ENCODE peak calls at places on chromosomes 3 and 15, in ten cellular contexts. One of them, this sample, is unnamed.

GRCh38 chr15:68783226-68784054 is 37.3 kb downstream of the ANP32A start:
- DNase-seq in tibial nerve: no peak
- DNase-seq in pancreas: no peak
- DNase-seq in PC-3: peak
- DNase-seq in stomach: peak
- DNase-seq in Peyer's patch: peak
- DNase-seq in uterus: no peak
- DNase-seq in RWPE2: peak
- DNase-seq in lung: no peak
- DNase-seq in astrocyte: no peak
- DNase-seq in this sample: peak

GRCh38 chr15:66963084-66963483 is 102.3 kb upstream of the SMAD3 start:
- DNase-seq in lung: no peak
- DNase-seq in pancreas: no peak
- DNase-seq in astrocyte: no peak
- DNase-seq in PC-3: no peak
- DNase-seq in tibial nerve: no peak
- DNase-seq in RWPE2: no peak
- DNase-seq in stomach: no peak
- DNase-seq in uterus: no peak
- DNase-seq in Peyer's patch: no peak
- DNase-seq in this sample: no peak

GRCh38 chr3:66747688-66748087 is 246.9 kb upstream of the LRIG1 start:
- DNase-seq in Peyer's patch: no peak
- DNase-seq in tibial nerve: no peak
- DNase-seq in pancreas: no peak
- DNase-seq in uterus: no peak
- DNase-seq in lung: no peak
- DNase-seq in astrocyte: no peak
- DNase-seq in stomach: no peak
- DNase-seq in PC-3: no peak
- DNase-seq in RWPE2: no peak
- DNase-seq in this sample: no peak

GRCh38 chr15:31930967-31931366 is 99.3 kb upstream of the CHRNA7 start:
- DNase-seq in lung: no peak
- DNase-seq in tibial nerve: no peak
- DNase-seq in uterus: no peak
- DNase-seq in astrocyte: peak
- DNase-seq in stomach: no peak
- DNase-seq in pancreas: no peak
- DNase-seq in PC-3: no peak
- DNase-seq in RWPE2: no peak
- DNase-seq in Peyer's patch: no peak
- DNase-seq in this sample: no peak

GRCh38 chr15:39798382-39798781 is 15.7 kb upstream of the FSIP1 start:
- DNase-seq in RWPE2: no peak
- DNase-seq in astrocyte: no peak
- DNase-seq in uterus: no peak
- DNase-seq in stomach: no peak
- DNase-seq in Peyer's patch: no peak
- DNase-seq in pancreas: no peak
- DNase-seq in PC-3: no peak
- DNase-seq in tibial nerve: no peak
- DNase-seq in lung: no peak
- DNase-seq in this sample: no peak

GRCh38 chr15:55917881-55918296 is 75.5 kb downstream of the NEDD4 start:
- DNase-seq in lung: no peak
- DNase-seq in uterus: peak
- DNase-seq in stomach: peak
- DNase-seq in pancreas: no peak
- DNase-seq in Peyer's patch: no peak
- DNase-seq in tibial nerve: no peak
- DNase-seq in PC-3: peak
- DNase-seq in RWPE2: no peak
- DNase-seq in astrocyte: peak
- DNase-seq in this sample: peak

GRCh38 chr3:172339892-172340291 is 108.4 kb downstream of the GHSR start:
- DNase-seq in RWPE2: no peak
- DNase-seq in lung: no peak
- DNase-seq in Peyer's patch: no peak
- DNase-seq in astrocyte: no peak
- DNase-seq in PC-3: no peak
- DNase-seq in tibial nerve: no peak
- DNase-seq in stomach: no peak
- DNase-seq in uterus: no peak
- DNase-seq in pancreas: no peak
- DNase-seq in this sample: no peak

GRCh38 chr3:46988616-46989015 is 9.2 kb downstream of the NBEAL2 start:
- DNase-seq in astrocyte: no peak
- DNase-seq in stomach: no peak
- DNase-seq in PC-3: no peak
- DNase-seq in Peyer's patch: no peak
- DNase-seq in lung: no peak
- DNase-seq in RWPE2: no peak
- DNase-seq in uterus: no peak
- DNase-seq in pancreas: no peak
- DNase-seq in tibial nerve: no peak
- DNase-seq in this sample: no peak

GRCh38 chr3:192892981-192893827 is 24.5 kb downstream of the MB21D2 start:
- DNase-seq in RWPE2: peak
- DNase-seq in PC-3: peak
- DNase-seq in stomach: no peak
- DNase-seq in tibial nerve: peak
- DNase-seq in pancreas: peak
- DNase-seq in Peyer's patch: peak
- DNase-seq in astrocyte: peak
- DNase-seq in lung: peak
- DNase-seq in uterus: peak
- DNase-seq in this sample: peak

GRCh38 chr3:22730701-22731100 is 472.4 kb upstream of the UBE2E2 start:
- DNase-seq in lung: no peak
- DNase-seq in tibial nerve: no peak
- DNase-seq in uterus: no peak
- DNase-seq in astrocyte: no peak
- DNase-seq in PC-3: no peak
- DNase-seq in stomach: no peak
- DNase-seq in pancreas: no peak
- DNase-seq in Peyer's patch: no peak
- DNase-seq in RWPE2: no peak
- DNase-seq in this sample: no peak

GRCh38 chr15:68808770-68809169 is 11.9 kb downstream of the ANP32A start:
- DNase-seq in RWPE2: no peak
- DNase-seq in lung: no peak
- DNase-seq in uterus: no peak
- DNase-seq in astrocyte: no peak
- DNase-seq in tibial nerve: no peak
- DNase-seq in stomach: no peak
- DNase-seq in PC-3: no peak
- DNase-seq in pancreas: no peak
- DNase-seq in Peyer's patch: no peak
- DNase-seq in this sample: no peak

GRCh38 chr15:48458876-48459275 is 127.6 kb downstream of the DUT start:
- DNase-seq in stomach: no peak
- DNase-seq in astrocyte: no peak
- DNase-seq in lung: no peak
- DNase-seq in tibial nerve: no peak
- DNase-seq in PC-3: no peak
- DNase-seq in uterus: no peak
- DNase-seq in pancreas: no peak
- DNase-seq in RWPE2: no peak
- DNase-seq in Peyer's patch: no peak
- DNase-seq in this sample: no peak

GRCh38 chr15:28114721-28115622 is 15.9 kb upstream of the OCA2 start:
- DNase-seq in astrocyte: no peak
- DNase-seq in stomach: no peak
- DNase-seq in pancreas: no peak
- DNase-seq in lung: no peak
- DNase-seq in RWPE2: no peak
- DNase-seq in tibial nerve: no peak
- DNase-seq in uterus: no peak
- DNase-seq in Peyer's patch: no peak
- DNase-seq in PC-3: no peak
- DNase-seq in this sample: no peak

GRCh38 chr3:24046214-24046613 is 101.1 kb downstream of the NR1D2 start:
- DNase-seq in astrocyte: no peak
- DNase-seq in Peyer's patch: no peak
- DNase-seq in pancreas: no peak
- DNase-seq in lung: no peak
- DNase-seq in PC-3: no peak
- DNase-seq in stomach: no peak
- DNase-seq in RWPE2: no peak
- DNase-seq in uterus: no peak
- DNase-seq in tibial nerve: no peak
- DNase-seq in this sample: no peak

GRCh38 chr3:24037971-24038370 is 92.9 kb downstream of the NR1D2 start:
- DNase-seq in astrocyte: no peak
- DNase-seq in RWPE2: no peak
- DNase-seq in pancreas: no peak
- DNase-seq in tibial nerve: no peak
- DNase-seq in stomach: no peak
- DNase-seq in uterus: no peak
- DNase-seq in PC-3: no peak
- DNase-seq in lung: no peak
- DNase-seq in Peyer's patch: no peak
- DNase-seq in this sample: no peak

GRCh38 chr3:24043985-24044384 is 98.9 kb downstream of the NR1D2 start:
- DNase-seq in uterus: no peak
- DNase-seq in pancreas: no peak
- DNase-seq in lung: no peak
- DNase-seq in PC-3: no peak
- DNase-seq in Peyer's patch: no peak
- DNase-seq in stomach: no peak
- DNase-seq in tibial nerve: no peak
- DNase-seq in RWPE2: no peak
- DNase-seq in astrocyte: no peak
- DNase-seq in this sample: no peak

GRCh38 chr3:24042879-24043567 is 97.9 kb downstream of the NR1D2 start:
- DNase-seq in uterus: peak
- DNase-seq in Peyer's patch: no peak
- DNase-seq in PC-3: no peak
- DNase-seq in RWPE2: no peak
- DNase-seq in lung: no peak
- DNase-seq in astrocyte: no peak
- DNase-seq in pancreas: no peak
- DNase-seq in stomach: no peak
- DNase-seq in tibial nerve: no peak
- DNase-seq in this sample: no peak

DNA sequence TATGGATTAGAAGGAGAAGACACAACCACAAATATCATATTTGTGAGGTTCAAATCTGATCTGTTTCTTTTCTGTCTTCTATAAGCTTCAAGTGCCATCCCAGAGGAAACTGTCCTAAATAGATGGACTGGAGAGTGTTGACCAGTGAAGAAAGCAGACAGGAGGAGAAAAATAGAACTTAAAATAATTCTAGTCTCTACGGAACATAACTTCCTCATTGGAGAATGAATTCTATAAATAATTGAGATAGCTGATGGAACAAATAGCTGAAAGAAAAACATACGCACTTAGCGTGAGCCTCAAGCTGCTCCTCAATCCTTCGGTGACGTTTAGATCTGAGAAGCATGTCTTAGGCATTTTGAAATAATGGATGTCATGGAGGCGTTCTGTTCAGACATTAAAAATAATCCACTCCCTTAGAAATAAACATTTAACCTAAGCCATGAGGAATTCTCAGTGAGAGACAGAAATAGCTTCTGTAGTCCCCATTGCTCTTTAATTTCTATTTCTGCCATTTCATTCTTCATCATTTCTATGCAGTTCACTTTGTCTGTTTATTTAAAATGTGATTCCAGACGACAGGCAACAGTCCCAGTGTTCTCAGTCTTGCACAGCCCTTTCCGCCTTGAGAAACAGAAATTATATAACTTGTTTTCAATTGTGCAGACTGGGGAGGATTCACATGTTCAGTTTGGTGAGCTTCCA is 97.2 kb downstream of the NR1D2 start:
- DNase-seq in Peyer's patch: no peak
- DNase-seq in uterus: peak
- DNase-seq in lung: no peak
- DNase-seq in tibial nerve: no peak
- DNase-seq in stomach: no peak
- DNase-seq in RWPE2: no peak
- DNase-seq in pancreas: no peak
- DNase-seq in astrocyte: no peak
- DNase-seq in PC-3: no peak
- DNase-seq in this sample: peak
- H3K4me3 ChIP-seq in Peyer's patch: no peak
- H3K4me3 ChIP-seq in uterus: peak
- H3K4me3 ChIP-seq in lung: no peak
- H3K4me3 ChIP-seq in tibial nerve: peak
- H3K4me3 ChIP-seq in stomach: no peak
- H3K4me3 ChIP-seq in RWPE2: no peak
- H3K4me3 ChIP-seq in pancreas: no peak
- H3K4me3 ChIP-seq in astrocyte: no peak
- H3K4me3 ChIP-seq in PC-3: no peak
- H3K4me3 ChIP-seq in this sample: no peak

GRCh38 chr15:74787251-74788041 is 5.6 kb downstream of the CSK start:
- DNase-seq in lung: peak
- DNase-seq in Peyer's patch: peak
- DNase-seq in PC-3: no peak
- DNase-seq in uterus: no peak
- DNase-seq in tibial nerve: peak
- DNase-seq in astrocyte: peak
- DNase-seq in stomach: peak
- DNase-seq in pancreas: peak
- DNase-seq in RWPE2: peak
- DNase-seq in this sample: peak
- TF ChIP-seq CTCF in lung: peak
- TF ChIP-seq CTCF in Peyer's patch: peak
- TF ChIP-seq CTCF in PC-3: peak
- TF ChIP-seq CTCF in uterus: no peak
- TF ChIP-seq CTCF in tibial nerve: peak
- TF ChIP-seq CTCF in astrocyte: peak
- TF ChIP-seq CTCF in stomach: no peak
- TF ChIP-seq CTCF in pancreas: no peak
- TF ChIP-seq CTCF in RWPE2: peak
- TF ChIP-seq CTCF in this sample: peak

DNA sequence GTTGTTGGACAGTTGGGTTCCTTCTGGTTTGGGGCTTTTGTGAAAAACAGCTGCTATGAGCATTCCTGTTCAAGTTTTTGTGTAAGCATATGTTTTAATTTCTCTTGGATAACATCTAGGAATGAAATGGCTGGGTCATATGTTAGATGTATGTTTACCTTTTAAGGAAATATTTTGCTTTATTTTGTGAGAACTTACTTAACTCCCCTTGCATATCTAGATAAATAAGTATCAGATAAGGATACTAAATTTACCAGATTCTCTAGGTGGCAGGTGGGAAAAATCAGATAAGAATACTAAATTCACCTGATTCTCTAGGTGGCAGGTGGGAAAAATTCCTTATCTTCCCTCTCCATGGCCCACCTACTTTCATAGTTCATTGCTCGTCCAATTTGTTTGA is 1.1 kb upstream of the PLS1 start:
- DNase-seq in pancreas: no peak
- DNase-seq in uterus: no peak
- DNase-seq in PC-3: no peak
- DNase-seq in stomach: no peak
- DNase-seq in lung: no peak
- DNase-seq in astrocyte: no peak
- DNase-seq in Peyer's patch: no peak
- DNase-seq in RWPE2: no peak
- DNase-seq in tibial nerve: no peak
- DNase-seq in this sample: no peak
- H3K4me3 ChIP-seq in pancreas: peak
- H3K4me3 ChIP-seq in uterus: no peak
- H3K4me3 ChIP-seq in PC-3: peak
- H3K4me3 ChIP-seq in stomach: peak
- H3K4me3 ChIP-seq in lung: no peak
- H3K4me3 ChIP-seq in astrocyte: peak
- H3K4me3 ChIP-seq in Peyer's patch: peak
- H3K4me3 ChIP-seq in RWPE2: peak
- H3K4me3 ChIP-seq in tibial nerve: no peak
- H3K4me3 ChIP-seq in this sample: no peak

GRCh38 chr15:88476635-88477038 is 9.1 kb downstream of the MRPS11 start:
- DNase-seq in Peyer's patch: no peak
- DNase-seq in stomach: peak
- DNase-seq in tibial nerve: peak
- DNase-seq in PC-3: peak
- DNase-seq in uterus: peak
- DNase-seq in lung: no peak
- DNase-seq in RWPE2: no peak
- DNase-seq in pancreas: no peak
- DNase-seq in astrocyte: peak
- DNase-seq in this sample: peak
- TF ChIP-seq CTCF in Peyer's patch: peak
- TF ChIP-seq CTCF in stomach: no peak
- TF ChIP-seq CTCF in tibial nerve: peak
- TF ChIP-seq CTCF in PC-3: peak
- TF ChIP-seq CTCF in uterus: peak
- TF ChIP-seq CTCF in lung: no peak
- TF ChIP-seq CTCF in RWPE2: peak
- TF ChIP-seq CTCF in pancreas: peak
- TF ChIP-seq CTCF in astrocyte: peak
- TF ChIP-seq CTCF in this sample: peak